ENCODE peak calls at places on chromosomes 1 and 21, in nine cellular contexts. S is AG04450; Y is stimulated activated CD8-positive, alpha-beta memory T cell treated with anti-CD3 and anti-CD28 coated beads, Interleukin-7, amount 100 ng/mL, for 1 hour; J is left cardiac atrium; Q is activated effector memory CD4-positive, alpha-beta T cell treated with Interleukin-2 at 50 U/mL for 16 hours; U is NCI-H1417; W is brain microvascular endothelial cell; M is stimulated activated CD4-positive, alpha-beta T cell treated with anti-CD3 and anti-CD28 coated beads, Interleukin-4, amount 100 ng/mL, for 1 hour; N is mucosa of gallbladder. L is an unnamed sample.

GRCh38 chr1:41657679-41658078 is 173.2 kb upstream of the EDN2 start:
- DNase-seq in S (no peak), Y (no peak), J (peak), Q (no peak), U (no peak), W (no peak), M (no peak), N (no peak), L (no peak)

GRCh38 chr1:119626841-119627240 is 21.2 kb downstream of the ZNF697 start:
- DNase-seq in S (no peak), Y (no peak), J (no peak), Q (no peak), U (no peak), W (peak), M (no peak), N (no peak), L (peak)

GRCh38 chr1:78426398-78426797 is 64.4 kb upstream of the PTGFR start:
- DNase-seq in S (no peak), Y (no peak), J (no peak), Q (no peak), U (no peak), W (no peak), M (no peak), N (no peak), L (no peak)

GRCh38 chr1:230568676-230569075 is 73.6 kb upstream of the COG2 start:
- DNase-seq in S (no peak), Y (no peak), J (no peak), Q (no peak), U (no peak), W (no peak), M (no peak), N (no peak), L (no peak)

GRCh38 chr1:26862781-26863676 is at the start of gene SFN:
- DNase-seq in S (no peak), Y (no peak), J (peak), Q (peak), U (peak), W (no peak), M (peak), N (peak), L (no peak)

GRCh38 chr1:26913754-26914619 is at the start of gene NR0B2:
- DNase-seq in S (no peak), Y (no peak), J (peak), Q (no peak), U (peak), W (no peak), M (no peak), N (peak), L (no peak)

GRCh38 chr21:39397651-39398385 is 47.8 kb downstream of the LCA5L start:
- DNase-seq in S (no peak), Y (no peak), J (no peak), Q (no peak), U (no peak), W (no peak), M (no peak), N (no peak), L (no peak)

GRCh38 chr1:36199934-36200741 is 24.1 kb upstream of the THRAP3 start:
- DNase-seq in S (no peak), Y (no peak), J (peak), Q (no peak), U (no peak), W (no peak), M (no peak), N (no peak), L (no peak)

GRCh38 chr1:207316622-207317510 is 4.6 kb upstream of the CD55 start:
- DNase-seq in S (no peak), Y (no peak), J (no peak), Q (no peak), U (no peak), W (no peak), M (no peak), N (peak), L (no peak)

GRCh38 chr1:245025525-245025924 is 129.3 kb upstream of the KIF26B start:
- DNase-seq in S (no peak), Y (no peak), J (no peak), Q (no peak), U (no peak), W (no peak), M (no peak), N (no peak), L (no peak)

GRCh38 chr1:178542554-178543290 is 29.8 kb downstream of the TEX35 start:
- DNase-seq in S (peak), Y (peak), J (peak), Q (peak), U (peak), W (peak), M (peak), N (peak), L (peak)